ENCODE peak calls at places on chromosomes 2 and 18, in five cellular contexts. One of them, this sample, is unnamed.

GRCh38 chr2:74867841-74868658 is 34.1 kb downstream of the HK2 start:
- DNase-seq in T-helper 2 cell: no peak
- DNase-seq in stomach: peak
- DNase-seq in effector CD4-positive, alpha-beta T cell: no peak
- DNase-seq in heart left ventricle: no peak
- DNase-seq in this sample: no peak

GRCh38 chr18:35581555-35582309 is at the start of gene GALNT1:
- DNase-seq in T-helper 2 cell: peak
- DNase-seq in stomach: no peak
- DNase-seq in effector CD4-positive, alpha-beta T cell: no peak
- DNase-seq in heart left ventricle: peak
- DNase-seq in this sample: no peak

GRCh38 chr2:176106636-176107539 is at the start of gene HOXD11:
- DNase-seq in T-helper 2 cell: no peak
- DNase-seq in stomach: no peak
- DNase-seq in effector CD4-positive, alpha-beta T cell: no peak
- DNase-seq in heart left ventricle: no peak
- DNase-seq in this sample: no peak

GRCh38 chr18:7626922-7627440 is 59.9 kb downstream of the PTPRM start:
- DNase-seq in T-helper 2 cell: no peak
- DNase-seq in stomach: no peak
- DNase-seq in effector CD4-positive, alpha-beta T cell: no peak
- DNase-seq in heart left ventricle: no peak
- DNase-seq in this sample: no peak

GRCh38 chr2:174350018-174350417 is 15.3 kb downstream of the SP9 start:
- DNase-seq in T-helper 2 cell: no peak
- DNase-seq in stomach: no peak
- DNase-seq in effector CD4-positive, alpha-beta T cell: no peak
- DNase-seq in heart left ventricle: no peak
- DNase-seq in this sample: no peak

GRCh38 chr2:10817413-10817812 is 4.8 kb upstream of the PDIA6 start:
- DNase-seq in T-helper 2 cell: no peak
- DNase-seq in stomach: no peak
- DNase-seq in effector CD4-positive, alpha-beta T cell: no peak
- DNase-seq in heart left ventricle: no peak
- DNase-seq in this sample: no peak

GRCh38 chr2:127014630-127015029 is 92.3 kb downstream of the BIN1 start:
- DNase-seq in T-helper 2 cell: no peak
- DNase-seq in stomach: no peak
- DNase-seq in effector CD4-positive, alpha-beta T cell: no peak
- DNase-seq in heart left ventricle: no peak
- DNase-seq in this sample: no peak

GRCh38 chr18:9914584-9915290 is 921 bp downstream of the VAPA start:
- DNase-seq in T-helper 2 cell: peak
- DNase-seq in stomach: peak
- DNase-seq in effector CD4-positive, alpha-beta T cell: peak
- DNase-seq in heart left ventricle: peak
- DNase-seq in this sample: peak

GRCh38 chr2:108923019-108923700 is 65.9 kb downstream of the EDAR start:
- DNase-seq in T-helper 2 cell: no peak
- DNase-seq in stomach: peak
- DNase-seq in effector CD4-positive, alpha-beta T cell: no peak
- DNase-seq in heart left ventricle: no peak
- DNase-seq in this sample: no peak

GRCh38 chr2:172445851-172446250 is 18.5 kb downstream of the ITGA6 start:
- DNase-seq in T-helper 2 cell: no peak
- DNase-seq in stomach: no peak
- DNase-seq in effector CD4-positive, alpha-beta T cell: no peak
- DNase-seq in heart left ventricle: no peak
- DNase-seq in this sample: no peak

This sample was measured in T-helper 9 cell.